ENCODE peak calls at places on chromosomes 3 and 15, in four cellular contexts. S is neuronal stem cell, A is H1, L is transverse colon. O is an unnamed sample. For H3K36me3 and H3K27me3, the result is how much of the 10 kb centered on the place peaks cover.

GRCh38 chr3:131163-131889 is 65.2 kb upstream of the CHL1 start:
- DNase-seq in L (no peak), S (no peak), A (no peak), O (no peak)

GRCh38 chr3:81565066-81565465 is 196.4 kb downstream of the GBE1 start:
- DNase-seq in A (no peak), L (no peak), S (no peak), O (no peak)

GRCh38 chr3:150639262-150639661 is 36.1 kb downstream of the SELENOT start:
- DNase-seq in A (no peak), S (no peak), L (no peak), O (no peak)

GRCh38 chr3:10933958-10934481 is 58.5 kb upstream of the SLC6A1 start:
- DNase-seq in L (no peak), A (no peak), S (no peak), O (no peak)

GRCh38 chr3:14216257-14217048 is 37.8 kb downstream of the LSM3 start:
- DNase-seq in L (no peak), S (peak), A (peak), O (peak)

GRCh38 chr3:172272699-172273098 is 175.6 kb downstream of the GHSR start:
- DNase-seq in L (no peak), A (no peak), S (no peak), O (no peak)

GRCh38 chr15:60701261-60702019 is 222.5 kb upstream of the ICE2 start:
- DNase-seq in A (no peak), S (no peak), L (no peak), O (no peak)

GRCh38 chr3:14124223-14124614 is 451 bp downstream of the CHCHD4 start:
- DNase-seq in S (peak), L (peak), A (no peak), O (peak)

GRCh38 chr3:25156526-25157075 is 271.5 kb upstream of the RARB start:
- DNase-seq in S (peak), L (no peak), A (no peak), O (no peak)

GRCh38 chr3:10173926-10174435 is 9.3 kb downstream of the IRAK2 start:
- DNase-seq in L (peak), A (no peak), S (no peak), O (no peak)

GRCh38 chr15:48456126-48456525 is 124.9 kb downstream of the DUT start:
- DNase-seq in A (no peak), S (no peak), L (no peak), O (no peak)

GRCh38 chr3:117408811-117409210 is 699.2 kb downstream of the TUSC7 start:
- DNase-seq in A (no peak), S (no peak), L (no peak), O (no peak)

GRCh38 chr15:74229686-74230085 is 6.4 kb upstream of the CCDC33 start:
- DNase-seq in S (no peak), L (no peak), A (no peak), O (no peak)

DNA sequence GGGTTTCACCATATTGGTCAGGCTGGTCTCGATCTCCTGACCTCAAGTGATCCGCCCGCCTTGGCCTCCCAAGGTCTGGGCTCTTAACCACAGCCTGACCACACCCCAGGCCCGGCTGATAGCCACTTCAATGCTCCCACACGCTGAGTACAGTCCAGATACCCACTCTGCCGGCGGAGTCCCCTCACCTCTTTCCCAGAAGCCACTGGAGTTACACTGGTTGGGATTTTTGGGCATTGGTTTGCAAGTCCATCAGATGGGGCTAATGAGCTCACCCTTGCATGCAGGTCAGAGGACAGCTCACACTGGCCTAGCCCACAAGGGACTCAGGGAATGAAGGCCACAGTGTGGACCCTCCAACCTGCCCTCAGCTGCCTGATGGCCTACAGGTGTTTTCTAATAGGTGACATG is 60.1 kb downstream of the IQSEC1 start:
- DNase-seq in S (no peak), A (no peak), L (no peak), O (no peak)
- H3K4me3 ChIP-seq in S (no peak), A (no peak), L (no peak), O (no peak)

GRCh38 chr15:65095011-65095746 is 18.6 kb downstream of the KBTBD13 start:
- DNase-seq in A (no peak), S (no peak), L (peak), O (no peak)
- H3K36me3 ChIP-seq in A (under half), S (under half), L (under half), O (under half)

GRCh38 chr15:95549168-95549738 is 781.2 kb upstream of the NR2F2 start:
- DNase-seq in A (no peak), S (no peak), L (no peak), O (no peak)
- H3K27me3 ChIP-seq in A (under half), S (under half), L (under half), O (under half)

DNA sequence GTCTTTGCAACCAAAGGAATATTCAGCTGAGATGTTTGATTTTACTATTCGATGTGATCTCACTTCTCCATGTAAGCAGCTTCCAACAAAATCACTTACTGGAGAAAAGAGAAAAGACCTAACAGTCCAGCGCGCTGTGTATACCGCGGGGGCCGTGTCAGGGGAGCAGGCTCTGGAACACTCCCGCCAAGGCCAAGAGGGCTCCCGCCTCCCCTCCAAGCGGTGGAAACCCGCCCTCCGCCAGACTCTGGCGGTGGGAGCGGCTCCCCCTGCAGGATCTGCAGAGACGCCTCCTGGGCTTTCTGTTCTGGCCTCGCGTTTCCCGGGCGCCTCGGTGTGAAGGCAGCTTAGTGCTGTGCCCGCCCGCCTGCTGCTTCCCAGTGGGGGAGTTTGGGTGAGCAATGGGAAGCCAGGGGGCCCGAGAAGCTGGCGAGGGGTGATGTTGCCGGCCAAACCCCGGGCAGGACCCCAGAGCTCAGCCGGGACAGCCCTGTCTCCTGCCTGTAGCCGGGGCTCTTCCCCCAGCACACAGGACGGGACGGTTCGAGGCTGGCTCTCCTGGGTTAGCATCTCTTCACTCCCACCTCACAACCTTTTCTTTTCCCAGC is 36.3 kb downstream of the CHST14 start:
- DNase-seq in A (peak), L (peak), S (peak), O (peak)
- H3K4me3 ChIP-seq in A (peak), L (peak), S (peak), O (peak)

GRCh38 chr3:128082545-128082944 is 30.3 kb downstream of the SEC61A1 start:
- DNase-seq in S (no peak), A (no peak), L (no peak), O (no peak)
- H3K36me3 ChIP-seq in S (under half), A (half or more), L (under half), O (under half)

DNA sequence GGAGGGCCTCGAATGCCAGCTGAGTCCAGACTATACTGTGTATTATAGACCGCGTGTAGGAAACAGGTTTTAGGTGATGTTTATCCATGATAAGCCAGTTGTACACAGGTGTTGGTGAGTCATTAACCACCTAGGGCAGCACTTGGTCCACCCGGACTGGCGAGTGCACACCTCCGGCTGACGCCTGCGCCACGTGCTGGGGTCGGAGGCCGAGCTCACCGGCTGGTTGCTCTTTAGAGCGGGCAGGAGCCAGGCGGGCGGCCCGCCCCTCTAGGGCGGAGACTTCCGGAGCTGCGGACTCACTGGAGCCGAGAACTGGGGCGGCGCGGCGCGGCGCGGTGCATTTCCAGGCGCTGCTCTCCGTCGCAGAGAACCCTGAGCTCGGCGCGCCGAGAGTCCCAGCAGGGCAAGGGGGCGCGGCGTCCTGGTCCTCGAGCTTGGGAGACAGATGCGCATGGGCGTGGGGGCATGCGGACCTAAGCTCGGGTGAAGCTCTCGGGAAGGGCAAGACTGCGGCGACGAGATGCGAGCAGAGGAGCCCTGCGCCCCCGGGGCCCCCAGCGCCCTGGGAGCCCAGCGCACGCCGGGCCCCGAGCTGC is at the start of gene ESYT3:
- DNase-seq in S (peak), A (peak), L (peak), O (peak)
- H3K27me3 ChIP-seq in S (half or more), A (under half), L (under half), O (under half)

GRCh38 chr3:42801784-42802183 is 2.5 kb downstream of the HIGD1A start:
- DNase-seq in S (no peak), A (no peak), L (no peak), O (no peak)

GRCh38 chr3:42804113-42804830 is at the start of gene HIGD1A:
- DNase-seq in L (peak), S (peak), A (peak), O (peak)

GRCh38 chr3:42802876-42803799 is 1.2 kb downstream of the HIGD1A start:
- DNase-seq in L (no peak), A (peak), S (peak), O (peak)

GRCh38 chr3:42804831-42805821 is 836 bp upstream of the HIGD1A start:
- DNase-seq in L (peak), S (peak), A (peak), O (peak)

DNA sequence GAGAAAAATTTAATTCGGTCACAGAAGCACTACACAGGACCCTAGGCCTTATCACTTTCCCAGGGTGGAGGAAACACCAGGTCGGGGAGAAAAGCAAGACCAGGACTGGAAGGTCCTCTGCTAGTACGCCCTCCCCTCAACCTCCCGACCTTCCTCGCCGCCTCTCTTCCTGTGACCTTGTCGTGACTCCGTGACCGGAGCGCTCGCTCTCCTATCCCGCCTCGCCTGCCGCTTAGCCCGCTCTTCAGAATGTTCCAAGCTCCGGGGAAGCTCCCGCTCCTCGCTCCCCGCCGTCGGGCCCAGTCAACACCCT is 534 bp downstream of the HIGD1A start:
- DNase-seq in S (peak), A (no peak), L (peak), O (no peak)
- H3K4me3 ChIP-seq in S (peak), A (peak), L (peak), O (peak)

GRCh38 chr15:30929064-30929669 is 25.5 kb downstream of the FAN1 start:
- DNase-seq in L (no peak), A (no peak), S (no peak), O (no peak)
- H3K36me3 ChIP-seq in L (under half), A (half or more), S (under half), O (under half)